ENCODE peak calls at places on chromosome 3, in nine cellular contexts. J is astrocyte; V is lower lobe of right lung; O is stomach; C is AG04450; G is HepG2; F is HCT116; W is CD8-positive, alpha-beta T cell; Z is cardiac muscle cell. T is an unnamed sample.

GRCh38 chr3:141275032-141275422 is 43.4 kb downstream of the PXYLP1 start:
- DNase-seq in O (no peak), V (no peak), Z (peak), W (no peak), C (no peak), F (no peak), J (peak), G (peak), T (no peak)

GRCh38 chr3:183411216-183411922 is 17.1 kb downstream of the MCF2L2 start:
- DNase-seq in Z (peak), V (no peak), W (no peak), C (no peak), F (no peak), J (no peak), O (no peak), G (no peak), T (no peak)

GRCh38 chr3:152785051-152785450 is 49.9 kb upstream of the P2RY1 start:
- DNase-seq in C (no peak), F (no peak), G (no peak), V (no peak), O (no peak), J (no peak), Z (no peak), W (no peak), T (no peak)

GRCh38 chr3:48739955-48740823 is 23.2 kb upstream of the IP6K2 start:
- DNase-seq in F (peak), J (peak), O (peak), V (peak), G (peak), C (no peak), Z (peak), W (peak), T (peak)

GRCh38 chr3:18098960-18099587 is 326.1 kb downstream of the SATB1 start:
- DNase-seq in Z (peak), W (no peak), C (peak), F (peak), O (no peak), J (peak), V (no peak), G (no peak), T (no peak)

GRCh38 chr3:138374573-138375134 is 26.3 kb downstream of the MRAS start:
- DNase-seq in O (no peak), W (no peak), V (no peak), J (no peak), Z (peak), F (no peak), G (no peak), C (no peak), T (no peak)

GRCh38 chr3:155013427-155013826 is 66.7 kb upstream of the MME start:
- DNase-seq in V (no peak), F (no peak), G (no peak), Z (peak), J (no peak), W (no peak), O (no peak), C (no peak), T (no peak)

GRCh38 chr3:69411331-69411730 is 25.4 kb upstream of the FRMD4B start:
- DNase-seq in V (no peak), Z (peak), O (no peak), J (peak), W (no peak), C (no peak), G (no peak), F (no peak), T (no peak)

GRCh38 chr3:138112362-138112761 is 3.0 kb downstream of the DZIP1L start:
- DNase-seq in O (no peak), W (no peak), C (no peak), F (no peak), V (no peak), Z (no peak), J (no peak), G (no peak), T (no peak)

DNA sequence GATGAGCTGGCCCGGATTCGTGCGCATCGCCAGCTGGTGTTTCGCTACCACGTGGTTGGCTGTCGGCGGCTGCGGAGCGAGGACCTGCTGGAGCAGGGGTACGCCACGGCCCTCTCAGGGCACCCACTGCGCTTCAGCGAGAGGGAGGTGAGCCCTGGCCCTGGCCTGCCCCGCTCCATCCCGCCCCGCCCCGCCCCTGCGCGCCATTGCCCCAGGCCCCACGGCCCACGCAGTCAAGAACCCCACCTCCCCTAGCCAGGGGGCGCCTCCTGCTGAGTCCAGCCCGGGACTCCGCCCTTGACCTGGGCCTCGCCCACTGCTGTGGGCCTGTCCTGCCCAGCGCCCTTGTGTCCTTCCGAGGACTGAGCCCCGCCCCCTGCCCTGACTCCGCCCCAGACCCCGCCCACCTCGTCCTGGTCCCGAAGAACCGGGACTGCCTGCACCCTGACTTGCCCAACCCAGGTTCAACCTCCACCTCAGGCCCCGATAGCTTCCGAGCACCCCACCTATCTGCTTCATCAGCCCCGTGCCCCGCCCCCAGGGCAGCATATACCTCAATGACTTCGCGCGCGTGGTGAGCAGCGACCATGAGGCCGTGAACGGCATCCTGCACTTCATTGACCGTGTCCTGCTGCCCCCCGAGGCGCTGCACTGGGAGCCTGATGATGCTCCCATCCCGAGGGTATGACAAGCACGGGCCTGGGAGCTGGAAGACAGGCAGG is 14.8 kb downstream of the NT5DC2 start:
- DNase-seq in C (no peak), G (no peak), J (no peak), O (peak), Z (peak), W (no peak), F (no peak), V (peak), T (no peak)
- H3K4me3 ChIP-seq in C (peak), G (no peak), J (no peak), O (peak), Z (no peak), W (no peak), F (no peak), V (peak), T (peak)

GRCh38 chr3:197682713-197683112 is 54.0 kb downstream of the RUBCN start:
- DNase-seq in O (no peak), V (no peak), C (no peak), W (no peak), F (no peak), G (no peak), J (no peak), Z (no peak), T (no peak)
- TF ChIP-seq CTCF in O (no peak), V (no peak), C (no peak), W (no peak), F (peak), G (no peak), J (no peak), Z (no peak), T (no peak)

DNA sequence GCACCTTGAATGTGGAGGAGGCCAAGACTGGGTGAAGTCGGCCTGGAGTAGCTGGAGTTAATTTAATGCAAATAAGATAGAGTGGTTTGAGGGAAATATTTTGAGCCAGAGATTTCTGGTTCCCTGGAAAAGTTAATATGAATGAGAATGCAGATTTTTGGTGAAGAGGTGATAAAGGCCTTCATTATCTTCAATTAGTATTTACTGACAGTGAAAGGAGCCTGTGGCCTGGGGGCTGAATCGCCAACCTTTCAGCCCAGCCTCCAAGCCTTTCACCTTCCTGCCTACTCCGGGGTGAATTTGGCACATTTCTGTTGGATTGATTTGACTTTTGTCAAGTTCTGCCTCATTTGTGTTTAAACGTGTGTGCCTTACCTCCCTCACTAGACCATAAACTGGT is 147.8 kb downstream of the SOX2 start:
- DNase-seq in V (no peak), Z (no peak), W (no peak), F (no peak), J (no peak), G (no peak), O (no peak), C (no peak), T (no peak)
- H3K27ac ChIP-seq in V (no peak), Z (no peak), W (no peak), F (no peak), J (no peak), G (no peak), O (no peak), C (no peak), T (no peak)

GRCh38 chr3:126396536-126396935 is 1.8 kb downstream of the CFAP100 start:
- DNase-seq in Z (no peak), V (no peak), J (no peak), C (no peak), W (no peak), F (no peak), O (no peak), G (no peak), T (no peak)

GRCh38 chr3:126395846-126396513 is 1.3 kb downstream of the CFAP100 start:
- DNase-seq in C (no peak), Z (no peak), J (no peak), F (no peak), W (no peak), V (no peak), O (no peak), G (no peak), T (no peak)

GRCh38 chr3:126394179-126394976 is at the start of gene CFAP100:
- DNase-seq in C (no peak), W (no peak), G (no peak), V (peak), O (peak), Z (peak), F (no peak), J (peak), T (no peak)

GRCh38 chr3:126393563-126393962 is 1.1 kb upstream of the CFAP100 start:
- DNase-seq in J (no peak), O (peak), F (no peak), C (no peak), W (no peak), Z (no peak), G (no peak), V (no peak), T (no peak)

DNA sequence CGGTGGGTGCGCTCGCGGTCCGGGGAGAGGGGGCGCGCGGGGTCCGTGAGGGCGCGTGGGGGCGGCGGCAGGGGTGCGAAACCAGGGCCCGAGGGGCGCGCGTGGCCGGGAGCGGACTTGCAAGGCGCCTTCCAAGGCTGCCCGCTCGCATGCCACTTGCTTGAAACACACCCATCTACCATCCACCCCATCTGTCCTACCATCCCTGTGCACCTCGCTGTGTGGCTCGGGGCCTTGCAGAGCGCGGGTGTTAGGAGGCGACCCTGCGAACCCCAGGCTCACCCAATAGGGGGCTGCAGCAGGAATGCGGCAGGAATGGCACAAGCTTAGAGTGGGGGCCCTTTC is 240 bp downstream of the CFAP100 start:
- DNase-seq in J (no peak), Z (no peak), G (no peak), C (no peak), F (no peak), V (no peak), W (no peak), O (no peak), T (no peak)
- H3K4me3 ChIP-seq in J (no peak), Z (peak), G (no peak), C (peak), F (no peak), V (peak), W (no peak), O (peak), T (peak)

DNA sequence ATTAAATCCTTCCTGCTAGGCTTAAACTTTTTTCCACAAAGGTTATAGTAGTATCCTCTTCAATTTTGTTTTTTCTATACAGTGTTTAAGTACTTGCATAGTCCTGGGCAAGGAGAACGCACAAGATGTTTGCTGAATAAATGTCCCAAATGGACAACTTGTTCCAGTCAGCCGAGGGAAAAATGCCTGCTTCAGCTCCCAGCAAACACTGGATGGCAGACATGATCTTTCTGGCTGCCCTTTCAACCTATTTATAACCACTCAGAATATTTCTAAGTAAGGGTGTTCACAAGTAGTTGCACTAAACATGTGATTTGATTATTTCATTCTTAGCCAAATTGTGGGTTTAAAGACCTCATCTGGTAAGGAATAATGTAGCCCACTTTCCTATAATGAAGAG is 29.8 kb downstream of the GNB4 start:
- DNase-seq in C (peak), F (no peak), Z (peak), O (no peak), J (no peak), W (no peak), V (no peak), G (no peak), T (no peak)
- TF ChIP-seq CTCF in C (peak), F (peak), Z (peak), O (peak), J (peak), W (no peak), V (peak), G (peak), T (no peak)

DNA sequence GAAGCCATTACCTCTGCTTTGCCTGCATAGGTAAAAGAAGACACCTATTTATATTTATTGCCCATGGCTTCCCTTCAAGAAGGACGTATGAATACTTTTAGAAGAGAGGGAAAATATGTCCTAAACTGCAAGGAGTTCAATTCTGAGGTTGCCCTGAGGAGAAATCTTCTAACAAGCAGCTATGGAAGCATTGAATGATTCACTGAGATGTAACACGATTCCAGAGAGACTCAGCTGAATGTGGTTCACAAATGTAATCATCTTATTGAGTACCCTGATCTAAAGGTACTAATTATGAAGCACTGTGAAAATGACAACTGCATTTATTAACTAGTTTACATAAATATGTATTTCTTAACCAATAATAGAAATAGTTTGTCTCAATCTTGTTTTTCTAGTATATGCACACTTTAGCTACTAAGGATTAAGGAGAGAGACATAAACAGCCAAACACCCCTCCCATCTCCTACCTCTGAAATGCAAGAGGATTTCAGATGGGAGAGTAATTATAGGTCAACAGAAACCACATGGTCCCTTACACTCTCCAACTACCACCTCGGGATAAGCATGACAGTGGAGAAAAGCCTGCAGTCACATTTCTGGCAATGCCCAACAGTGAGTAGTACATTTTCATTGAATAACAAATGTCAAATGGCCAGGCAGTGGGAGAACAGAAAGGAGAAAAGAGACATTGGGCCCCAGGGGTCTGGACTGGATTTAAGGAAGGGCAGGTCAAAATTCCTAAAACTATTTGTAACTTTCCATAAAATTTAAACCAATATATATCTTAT is 506.2 kb upstream of the IL12A start:
- DNase-seq in G (no peak), V (no peak), J (no peak), O (no peak), F (no peak), W (no peak), Z (no peak), C (no peak), T (no peak)
- H3K27ac ChIP-seq in G (no peak), V (no peak), J (no peak), O (no peak), F (no peak), W (no peak), Z (no peak), C (no peak), T (no peak)

GRCh38 chr3:88142094-88142624 is 7.6 kb upstream of the C3orf38 start:
- DNase-seq in G (no peak), C (no peak), F (no peak), J (peak), W (no peak), Z (peak), V (no peak), O (no peak), T (no peak)
- H3K4me3 ChIP-seq in G (no peak), C (no peak), F (no peak), J (no peak), W (no peak), Z (no peak), V (no peak), O (no peak), T (no peak)

DNA sequence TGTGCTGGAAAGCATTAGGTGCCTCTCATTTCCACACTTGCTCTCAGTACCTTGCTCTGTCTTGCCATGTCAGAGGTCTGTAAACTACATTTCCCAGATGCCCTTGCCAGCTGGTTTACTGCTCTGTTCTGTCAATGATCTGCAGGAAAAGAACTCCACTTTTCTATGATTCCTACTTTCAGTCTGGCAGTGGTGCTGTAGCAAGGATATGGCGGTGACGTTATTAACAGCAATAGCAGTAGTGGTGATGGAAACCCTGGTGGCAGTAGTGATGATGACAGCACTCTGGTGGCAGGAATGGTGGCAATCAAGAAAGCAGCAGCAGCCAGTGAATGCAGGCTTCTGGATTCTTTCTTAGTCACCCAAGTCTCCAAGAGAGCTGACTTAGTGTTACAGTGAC is 665.2 kb downstream of the DIPK2A start:
- DNase-seq in J (no peak), Z (peak), V (no peak), W (no peak), F (peak), G (peak), O (no peak), C (no peak), T (no peak)
- TF ChIP-seq CTCF in J (no peak), Z (no peak), V (no peak), W (no peak), F (peak), G (no peak), O (no peak), C (no peak), T (no peak)

T was measured in right atrium auricular region.